ENCODE peak calls at places on chromosomes 4 and X, in five cellular contexts. V is foreskin fibroblast; F is H54; U is naive thymus-derived CD8-positive, alpha-beta T cell; R is esophagus squamous epithelium. T is an unnamed sample.

GRCh38 chrX:29911673-29912072 is 303.7 kb upstream of the MAGEB2 start:
- DNase-seq in V (no peak), R (no peak), U (no peak), F (no peak), T (no peak)

GRCh38 chr4:153798901-153799707 is 10.2 kb upstream of the SFRP2 start:
- DNase-seq in U (no peak), R (no peak), V (no peak), F (no peak), T (no peak)

GRCh38 chr4:148730766-148731165 is 288.6 kb upstream of the NR3C2 start:
- DNase-seq in U (no peak), F (no peak), V (no peak), R (no peak), T (no peak)

GRCh38 chr4:57233391-57233790 is 123.2 kb upstream of the IGFBP7 start:
- DNase-seq in R (no peak), V (peak; percentile 30), U (no peak), F (no peak), T (peak; percentile 51)

GRCh38 chrX:80667967-80668366 is 141.7 kb downstream of the BRWD3 start:
- DNase-seq in R (no peak), V (no peak), F (no peak), U (no peak), T (no peak)

GRCh38 chrX:76183289-76184057 is 10.6 kb downstream of the PBDC1 start:
- DNase-seq in R (no peak), V (peak; percentile 29), F (no peak), U (no peak), T (peak; percentile 56)

GRCh38 chrX:9390121-9390520 is 74.7 kb upstream of the TBL1X start:
- DNase-seq in F (no peak), U (no peak), R (no peak), V (no peak), T (peak; percentile 69)

GRCh38 chrX:155027509-155028066 is 944 bp downstream of the FUNDC2 start:
- DNase-seq in V (peak; percentile 39), R (no peak), F (no peak), U (no peak), T (peak; percentile 71)

GRCh38 chr4:66693694-66694093 is 851.6 kb downstream of the CENPC start:
- DNase-seq in R (no peak), U (no peak), F (no peak), V (no peak), T (peak; percentile 67)

GRCh38 chr4:76354517-76355473 is 48.3 kb downstream of the STBD1 start:
- DNase-seq in V (no peak), F (no peak), R (no peak), U (no peak), T (no peak)

GRCh38 chrX:14872355-14872754 is 514 bp downstream of the FANCB start:
- DNase-seq in R (no peak), V (no peak), F (no peak), U (no peak), T (no peak)

GRCh38 chrX:45623266-45623665 is 422.6 kb upstream of the DIPK2B start:
- DNase-seq in U (no peak), F (no peak), V (peak; percentile 86), R (no peak), T (peak; percentile 92)

GRCh38 chr4:81648576-81649272 is 177.0 kb upstream of the RASGEF1B start:
- DNase-seq in V (no peak), R (no peak), F (no peak), U (peak; percentile 10), T (peak; percentile 35)

GRCh38 chr4:1377606-1378261 is 28.5 kb downstream of the NKX1-1 start:
- DNase-seq in V (no peak), F (no peak), R (no peak), U (no peak), T (no peak)

GRCh38 chr4:75432683-75433082 is 81.5 kb downstream of the RCHY1 start:
- DNase-seq in V (peak; percentile 0), F (peak; percentile 4), U (no peak), R (no peak), T (no peak)

GRCh38 chr4:82744284-82744963 is 54.2 kb downstream of the SCD5 start:
- DNase-seq in U (no peak), F (no peak), R (no peak), V (no peak), T (no peak)

GRCh38 chr4:22416403-22416802 is 99.5 kb downstream of the ADGRA3 start:
- DNase-seq in V (no peak), F (no peak), U (no peak), R (no peak), T (peak; percentile 70)

GRCh38 chr4:47860305-47860704 is 22.4 kb upstream of the CORIN start:
- DNase-seq in U (no peak), R (no peak), V (no peak), F (no peak), T (no peak)

GRCh38 chr4:89296871-89297270 is 10.7 kb downstream of the GPRIN3 start:
- DNase-seq in U (no peak), R (no peak), V (no peak), F (no peak), T (no peak)

GRCh38 chr4:128517739-128518510 is 230.3 kb upstream of the PGRMC2 start:
- DNase-seq in V (peak; percentile 98), R (no peak), F (peak; percentile 40), U (no peak), T (peak; percentile 98)

GRCh38 chr4:139656614-139657486 is 8.8 kb upstream of the MGST2 start:
- DNase-seq in U (peak; percentile 12), F (peak; percentile 33), R (no peak), V (peak; percentile 55), T (peak; percentile 56)

GRCh38 chrX:136063340-136064079 is 78.3 kb downstream of the SLC9A6 start:
- DNase-seq in R (no peak), U (no peak), F (no peak), V (no peak), T (no peak)

GRCh38 chr4:89657931-89658700 is 178.8 kb downstream of the SNCA start:
- DNase-seq in U (no peak), V (no peak), R (no peak), F (no peak), T (peak; percentile 18)

GRCh38 chr4:10808591-10808990 is 124.0 kb upstream of the CLNK start:
- DNase-seq in R (no peak), V (peak; percentile 41), F (no peak), U (no peak), T (peak; percentile 93)

GRCh38 chr4:54898163-54898562 is 227.2 kb downstream of the KDR start:
- DNase-seq in F (no peak), U (no peak), V (no peak), R (no peak), T (no peak)

GRCh38 chrX:1453951-1454785 is 1.5 kb upstream of the ASMTL start:
- DNase-seq in R (no peak), F (peak; percentile 61), V (peak; percentile 61), U (peak; percentile 90), T (peak; percentile 31)

GRCh38 chr4:180636696-180637095 is 1606.5 kb upstream of the TENM3 start:
- DNase-seq in U (no peak), V (no peak), F (no peak), R (no peak), T (peak; percentile 95)

GRCh38 chrX:115233497-115234219 is at the start of gene LRCH2:
- DNase-seq in U (no peak), F (no peak), R (no peak), V (peak; percentile 32), T (peak; percentile 12)